ENCODE peak calls at places on chromosomes 13 and 19, in five cellular contexts. O is stimulated activated CD8-positive, alpha-beta memory T cell treated with anti-CD3 and anti-CD28 coated beads, Interleukin-4, amount 100 ng/mL, for 1 hour; T is DMS153; M is fibroblast of the conjunctiva; V is stimulated activated CD4-positive, alpha-beta T cell treated with anti-CD3 and anti-CD28 coated beads, Interleukin-12 subunit alpha, Interleukin-12 subunit beta, amount 100 ng/mL, for 4 hours. W is an unnamed sample.

GRCh38 chr13:67299072-67299635 is 69.0 kb upstream of the PCDH9 start:
- DNase-seq in O (no peak), T (no peak), M (peak), V (no peak), W (no peak)

GRCh38 chr13:77034883-77035282 is 7.9 kb upstream of the FBXL3 start:
- DNase-seq in O (no peak), T (no peak), M (no peak), V (no peak), W (no peak)

GRCh38 chr19:18650468-18651001 is 13.7 kb downstream of the KLHL26 start:
- DNase-seq in O (no peak), T (no peak), M (no peak), V (no peak), W (no peak)

GRCh38 chr13:31201341-31202024 is 1.7 kb downstream of the B3GLCT start:
- DNase-seq in O (no peak), T (no peak), M (no peak), V (no peak), W (no peak)

GRCh38 chr13:102817907-102818306 is 19.0 kb downstream of the BIVM start:
- DNase-seq in O (no peak), T (no peak), M (no peak), V (no peak), W (no peak)

GRCh38 chr13:93248627-93249047 is 22.0 kb downstream of the GPC6 start:
- DNase-seq in O (no peak), T (peak), M (no peak), V (no peak), W (no peak)

GRCh38 chr19:2013683-2013961 is 1.9 kb downstream of the BTBD2 start:
- DNase-seq in O (no peak), T (no peak), M (no peak), V (no peak), W (no peak)

GRCh38 chr13:97116754-97117153 is 105.4 kb upstream of the MBNL2 start:
- DNase-seq in O (no peak), T (peak), M (no peak), V (no peak), W (no peak)

GRCh38 chr19:17847538-17848366 is at the start of gene JAK3:
- DNase-seq in O (peak), T (peak), M (peak), V (peak), W (no peak)

GRCh38 chr19:1416014-1416841 is 8.8 kb downstream of the DAZAP1 start:
- DNase-seq in O (no peak), T (no peak), M (no peak), V (no peak), W (no peak)

GRCh38 chr13:51600703-51601102 is 16.4 kb downstream of the WDFY2 start:
- DNase-seq in O (no peak), T (no peak), M (no peak), V (no peak), W (no peak)

GRCh38 chr13:60463787-60464186 is 66.8 kb downstream of the TDRD3 start:
- DNase-seq in O (no peak), T (no peak), M (no peak), V (no peak), W (no peak)

GRCh38 chr19:1651061-1651547 is 1.3 kb downstream of the TCF3 start:
- DNase-seq in O (no peak), T (no peak), M (no peak), V (peak), W (no peak)

GRCh38 chr13:27822873-27823311 is 30.6 kb downstream of the GSX1 start:
- DNase-seq in O (no peak), T (no peak), M (no peak), V (no peak), W (no peak)

GRCh38 chr13:39692650-39693438 is 37.4 kb downstream of the COG6 start:
- DNase-seq in O (no peak), T (no peak), M (no peak), V (no peak), W (no peak)

GRCh38 chr13:43874512-43875092 is 4.9 kb downstream of the CCDC122 start:
- DNase-seq in O (no peak), T (peak), M (peak), V (no peak), W (no peak)

GRCh38 chr19:8361921-8362793 is 1.8 kb upstream of the ANGPTL4 start:
- DNase-seq in O (no peak), T (peak), M (peak), V (no peak), W (no peak)

GRCh38 chr13:23600534-23600933 is 30.3 kb downstream of the TNFRSF19 start:
- DNase-seq in O (no peak), T (no peak), M (no peak), V (no peak), W (no peak)

GRCh38 chr19:3511506-3512251 is 5.6 kb downstream of the FZR1 start:
- DNase-seq in O (no peak), T (no peak), M (no peak), V (no peak), W (no peak)

GRCh38 chr13:113448885-113449692 is 4.2 kb downstream of the ADPRHL1 start:
- DNase-seq in O (no peak), T (peak), M (no peak), V (no peak), W (no peak)

GRCh38 chr19:20273376-20273775 is 106.4 kb downstream of the ZNF486 start:
- DNase-seq in O (no peak), T (no peak), M (no peak), V (no peak), W (no peak)

GRCh38 chr19:33674575-33675367 is 53.0 kb downstream of the CHST8 start:
- DNase-seq in O (no peak), T (no peak), M (no peak), V (no peak), W (no peak)

GRCh38 chr13:20706661-20707060 is 3.2 kb downstream of the IL17D start:
- DNase-seq in O (no peak), T (no peak), M (no peak), V (no peak), W (no peak)

GRCh38 chr13:74891610-74892009 is 590.4 kb downstream of the TBC1D4 start:
- DNase-seq in O (no peak), T (peak), M (no peak), V (no peak), W (no peak)

GRCh38 chr13:89163081-89163480 is 1491.9 kb downstream of the SLITRK5 start:
- DNase-seq in O (no peak), T (no peak), M (no peak), V (no peak), W (no peak)

GRCh38 chr13:39818953-39819352 is 163.5 kb downstream of the COG6 start:
- DNase-seq in O (no peak), T (no peak), M (no peak), V (no peak), W (no peak)

GRCh38 chr19:19193926-19194325 is 1.9 kb downstream of the RFXANK start:
- DNase-seq in O (no peak), T (no peak), M (no peak), V (no peak), W (no peak)

W was measured in cortex of kidney.